ENCODE peak calls at places on chromosomes 11 and 22, in five cellular contexts. P is brain microvascular endothelial cell; Q is A549; C is heart right ventricle; T is naive thymus-derived CD4-positive, alpha-beta T cell. S is an unnamed sample.

GRCh38 chr22:31826443-31826842 is 72.6 kb downstream of the DEPDC5 start:
- DNase-seq in P (no peak), Q (no peak), C (no peak), T (no peak), S (no peak)

GRCh38 chr11:63920126-63920869 is 3.3 kb upstream of the RCOR2 start:
- DNase-seq in P (no peak), Q (no peak), C (peak), T (no peak), S (no peak)

GRCh38 chr11:132658696-132659095 is 873.6 kb downstream of the OPCML start:
- DNase-seq in P (no peak), Q (no peak), C (no peak), T (no peak), S (no peak)

GRCh38 chr11:132621976-132622375 is 910.3 kb downstream of the OPCML start:
- DNase-seq in P (no peak), Q (no peak), C (no peak), T (no peak), S (no peak)

GRCh38 chr11:27688076-27688475 is 12.2 kb downstream of the BDNF start:
- DNase-seq in P (no peak), Q (no peak), C (no peak), T (no peak), S (no peak)

GRCh38 chr11:73230276-73230875 is 12.3 kb downstream of the P2RY2 start:
- DNase-seq in P (no peak), Q (no peak), C (no peak), T (no peak), S (peak)

GRCh38 chr22:22508274-22509176 is at the start of gene ZNF280B:
- DNase-seq in P (peak), Q (peak), C (peak), T (peak), S (peak)

GRCh38 chr11:18754308-18754707 is 28.3 kb upstream of the IGSF22 start:
- DNase-seq in P (peak), Q (peak), C (no peak), T (no peak), S (no peak)

GRCh38 chr11:76793834-76794291 is 10.7 kb downstream of the TSKU start:
- DNase-seq in P (no peak), Q (no peak), C (no peak), T (no peak), S (no peak)

GRCh38 chr11:1943977-1944376 is 3.2 kb upstream of the MRPL23 start:
- DNase-seq in P (no peak), Q (no peak), C (no peak), T (peak), S (peak)

GRCh38 chr11:34314176-34314575 is 43.6 kb downstream of the ABTB2 start:
- DNase-seq in P (no peak), Q (no peak), C (no peak), T (no peak), S (no peak)

GRCh38 chr22:30423296-30423958 is 2.1 kb upstream of the MTFP1 start:
- DNase-seq in P (no peak), Q (peak), C (no peak), T (peak), S (peak)

GRCh38 chr11:117597083-117597482 is 199.9 kb downstream of the DSCAML1 start:
- DNase-seq in P (peak), Q (peak), C (peak), T (peak), S (no peak)

GRCh38 chr11:95910638-95911368 is 13.1 kb downstream of the MTMR2 start:
- DNase-seq in P (no peak), Q (no peak), C (no peak), T (no peak), S (no peak)

GRCh38 chr22:42316988-42317387 is 46.5 kb upstream of the TCF20 start:
- DNase-seq in P (no peak), Q (no peak), C (no peak), T (no peak), S (no peak)

GRCh38 chr22:21951931-21952465 is 650 bp downstream of the PPM1F start:
- DNase-seq in P (peak), Q (no peak), C (no peak), T (peak), S (peak)

GRCh38 chr11:19049351-19049750 is 11.2 kb downstream of the MRGPRX2 start:
- DNase-seq in P (no peak), Q (no peak), C (no peak), T (no peak), S (no peak)

GRCh38 chr22:49961601-49962011 is 1.0 kb downstream of the PIM3 start:
- DNase-seq in P (no peak), Q (peak), C (peak), T (no peak), S (peak)

GRCh38 chr22:23827351-23827995 is 11.3 kb downstream of the DERL3 start:
- DNase-seq in P (no peak), Q (no peak), C (no peak), T (no peak), S (no peak)

GRCh38 chr11:93585758-93586157 is 42.6 kb upstream of the SMCO4 start:
- DNase-seq in P (peak), Q (peak), C (no peak), T (no peak), S (peak)

GRCh38 chr11:57474017-57474750 is 13.9 kb downstream of the RTN4RL2 start:
- DNase-seq in P (no peak), Q (no peak), C (no peak), T (no peak), S (peak)

GRCh38 chr11:68357568-68357967 is 45.2 kb downstream of the LRP5 start:
- DNase-seq in P (no peak), Q (no peak), C (no peak), T (no peak), S (peak)

GRCh38 chr11:134036484-134037092 is 32.3 kb upstream of the JAM3 start:
- DNase-seq in P (no peak), Q (no peak), C (no peak), T (no peak), S (no peak)

GRCh38 chr11:41301023-41301422 is 158.4 kb downstream of the LRRC4C start:
- DNase-seq in P (peak), Q (no peak), C (no peak), T (no peak), S (no peak)

GRCh38 chr11:64885367-64886286 is 7.2 kb upstream of the EHD1 start:
- DNase-seq in P (peak), Q (peak), C (no peak), T (no peak), S (no peak)

GRCh38 chr11:89495951-89496350 is 4.8 kb upstream of the NOX4 start:
- DNase-seq in P (peak), Q (peak), C (peak), T (no peak), S (no peak)

GRCh38 chr22:27113211-27114030 is 456.0 kb downstream of the MIAT start:
- DNase-seq in P (peak), Q (peak), C (peak), T (no peak), S (no peak)

GRCh38 chr11:90229791-90230190 is 6.9 kb upstream of the CHORDC1 start:
- DNase-seq in P (peak), Q (no peak), C (no peak), T (no peak), S (no peak)

GRCh38 chr11:83070044-83070877 is 1.4 kb downstream of the RAB30 start:
- DNase-seq in P (peak), Q (peak), C (no peak), T (no peak), S (no peak)

GRCh38 chr22:40653361-40653760 is 16.8 kb upstream of the MRTFA start:
- DNase-seq in P (no peak), Q (no peak), C (no peak), T (no peak), S (no peak)

DNA sequence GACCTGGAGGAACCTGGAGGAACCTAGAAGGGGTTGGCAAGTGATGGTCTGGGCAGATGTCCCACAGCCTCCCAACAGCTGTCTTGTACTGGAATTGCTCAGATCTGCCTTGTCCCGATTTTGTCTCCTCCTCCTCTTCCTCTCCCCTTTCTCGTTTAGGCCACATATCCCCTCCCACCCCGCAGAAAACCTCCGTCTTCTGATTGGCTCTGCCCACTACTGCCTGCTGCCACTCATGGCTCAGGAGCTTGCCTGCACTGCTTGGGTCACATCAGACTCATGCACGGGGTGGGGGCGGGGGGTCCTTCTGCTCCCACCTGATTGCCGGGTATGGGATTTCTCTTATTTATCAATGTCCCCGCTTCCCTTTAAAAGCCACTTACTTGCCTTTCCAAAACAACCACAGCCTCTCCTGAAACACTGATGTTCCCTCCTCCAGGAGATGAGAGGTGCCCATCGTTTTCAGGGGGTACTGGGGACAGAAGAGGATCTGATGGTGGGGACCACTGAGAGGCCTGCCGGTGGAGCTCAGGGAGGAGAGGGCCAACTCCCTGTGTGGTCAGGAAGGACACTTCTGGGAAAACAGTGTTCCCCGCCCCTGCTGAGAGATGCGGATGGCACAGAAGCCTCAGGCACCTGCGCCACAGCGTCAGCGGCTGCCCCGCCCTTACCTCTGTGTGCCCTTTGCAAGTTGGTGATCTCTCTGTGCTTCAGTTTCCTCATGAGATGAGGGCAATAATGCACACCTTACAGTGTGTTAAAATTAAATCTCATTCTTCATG is 14.7 kb downstream of the TOM1 start:
- DNase-seq in P (no peak), Q (no peak), C (peak), T (no peak), S (no peak)
- H3K27ac ChIP-seq in P (peak), Q (peak), C (peak), T (no peak), S (no peak)

GRCh38 chr11:119745776-119746535 is 17.0 kb upstream of the NECTIN1 start:
- DNase-seq in P (no peak), Q (no peak), C (no peak), T (no peak), S (no peak)

GRCh38 chr11:119747868-119748660 is 19.1 kb upstream of the NECTIN1 start:
- DNase-seq in P (no peak), Q (no peak), C (no peak), T (no peak), S (no peak)

GRCh38 chr11:119751281-119752060 is 22.5 kb upstream of the NECTIN1 start:
- DNase-seq in P (no peak), Q (no peak), C (no peak), T (no peak), S (no peak)

GRCh38 chr11:119750056-119750455 is 21.1 kb upstream of the NECTIN1 start:
- DNase-seq in P (no peak), Q (no peak), C (no peak), T (no peak), S (no peak)

DNA sequence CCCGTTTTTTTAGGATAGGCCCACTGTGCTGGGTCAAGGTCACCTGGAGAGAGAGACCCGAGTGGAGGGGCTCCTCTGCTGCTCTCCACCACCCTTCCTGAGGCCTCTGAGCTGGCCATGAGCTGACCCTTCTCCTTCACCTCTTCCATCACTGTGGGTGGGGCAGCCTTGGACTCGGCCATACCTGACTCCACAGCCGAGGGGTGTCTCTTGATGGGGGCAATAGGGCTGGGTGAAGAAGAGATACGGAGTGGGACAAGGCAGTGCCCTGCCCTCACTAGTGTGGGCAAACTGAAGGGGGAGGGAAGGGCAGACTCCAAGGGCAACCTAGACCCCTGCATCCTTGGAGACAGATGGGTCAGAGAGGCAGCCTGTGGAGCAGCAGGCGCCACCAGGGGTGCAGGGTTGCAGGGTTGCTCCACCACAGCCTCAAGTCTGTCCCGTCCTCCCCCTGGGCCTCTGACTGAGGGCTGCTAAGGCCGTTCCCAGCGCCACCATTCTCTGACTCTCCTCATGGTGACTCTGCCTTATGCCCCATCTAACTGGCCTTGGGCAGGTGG is 20.1 kb upstream of the NECTIN1 start:
- DNase-seq in P (no peak), Q (no peak), C (no peak), T (no peak), S (no peak)
- H3K4me3 ChIP-seq in P (no peak), Q (no peak), C (no peak), T (no peak), S (no peak)

GRCh38 chr11:12188548-12189317 is 78.3 kb downstream of the MICAL2 start:
- DNase-seq in P (no peak), Q (no peak), C (no peak), T (no peak), S (no peak)
- H3K27ac ChIP-seq in P (no peak), Q (no peak), C (peak), T (no peak), S (no peak)

GRCh38 chr11:43868852-43869567 is 11.6 kb upstream of the ALKBH3 start:
- DNase-seq in P (peak), Q (peak), C (no peak), T (peak), S (no peak)
- H3K4me3 ChIP-seq in P (no peak), Q (no peak), C (no peak), T (peak), S (no peak)

DNA sequence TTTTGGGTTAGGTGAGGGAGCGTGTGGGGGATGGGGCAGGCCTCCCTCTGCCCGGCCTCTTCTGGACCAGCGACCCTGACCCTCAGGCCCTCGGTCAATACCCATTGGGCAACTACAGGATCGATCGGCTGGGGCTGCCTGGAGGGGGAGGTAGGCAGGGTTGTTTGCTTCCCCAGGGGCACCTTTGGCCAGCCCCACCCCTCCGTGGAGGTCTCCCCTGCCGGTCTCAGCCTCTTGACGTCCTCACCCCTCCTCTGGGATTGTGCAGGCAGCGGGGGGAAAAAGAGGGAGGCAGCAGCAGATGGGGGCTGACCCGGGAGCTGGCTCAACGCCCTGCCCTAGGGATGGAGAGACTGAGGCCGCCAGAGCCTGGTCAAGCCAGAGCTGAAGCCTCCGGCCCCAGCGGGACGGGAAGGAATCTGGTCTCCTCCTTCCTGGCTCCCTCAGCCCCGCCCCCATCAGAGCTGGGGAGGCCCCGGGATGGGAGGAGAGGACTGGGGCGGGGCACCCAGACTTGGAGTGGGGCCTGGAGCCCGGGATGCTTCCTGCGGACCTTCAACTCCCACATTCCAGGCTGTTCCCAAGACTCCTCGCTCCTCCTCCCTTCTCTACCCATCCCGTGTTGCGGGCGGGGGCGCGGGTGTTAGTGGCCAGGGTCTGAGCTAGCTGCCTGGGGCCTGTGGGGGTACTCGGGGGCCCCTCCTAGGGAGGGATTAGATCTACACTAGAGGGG is 14.4 kb upstream of the CDC42EP1 start:
- DNase-seq in P (peak), Q (peak), C (peak), T (no peak), S (peak)
- H3K27ac ChIP-seq in P (peak), Q (peak), C (peak), T (no peak), S (peak)

GRCh38 chr11:122101625-122102291 is 14.3 kb downstream of the BLID start:
- DNase-seq in P (peak), Q (no peak), C (peak), T (no peak), S (no peak)
- H3K4me3 ChIP-seq in P (peak), Q (no peak), C (peak), T (no peak), S (no peak)

GRCh38 chr11:101129203-101129943 is at the start of gene PGR:
- DNase-seq in P (no peak), Q (no peak), C (peak), T (no peak), S (peak)
- H3K27ac ChIP-seq in P (no peak), Q (no peak), C (no peak), T (no peak), S (no peak)